ENCODE peak calls at places on chromosomes 1 and 21, in seven cellular contexts. E, S, U, D, V, B and A are unnamed samples.

GRCh38 chr1:58570817-58571216 is 6.2 kb downstream of the TACSTD2 start:
- DNase-seq in E (no peak), S (no peak), U (no peak), D (no peak), V (no peak), B (no peak), A (no peak)

GRCh38 chr21:45529785-45530422 is 12.3 kb downstream of the SLC19A1 start:
- DNase-seq in E (no peak), S (no peak), U (peak; percentile 21), D (no peak), V (no peak), B (no peak), A (no peak)

GRCh38 chr21:14474995-14475394 is 71.1 kb downstream of the SAMSN1 start:
- DNase-seq in E (no peak), S (no peak), U (no peak), D (no peak), V (no peak), B (no peak), A (no peak)

GRCh38 chr1:222889445-222889844 is 74.6 kb downstream of the DISP1 start:
- DNase-seq in E (no peak), S (no peak), U (no peak), D (no peak), V (no peak), B (no peak), A (no peak)

GRCh38 chr1:53638641-53639035 is 100.3 kb downstream of the GLIS1 start:
- DNase-seq in E (no peak), S (no peak), U (peak; percentile 55), D (no peak), V (no peak), B (peak; percentile 19), A (no peak)

GRCh38 chr1:64343105-64343960 is 126.6 kb upstream of the CACHD1 start:
- DNase-seq in E (no peak), S (no peak), U (peak; percentile 78), D (peak; percentile 36), V (no peak), B (no peak), A (no peak)

GRCh38 chr1:87973901-87974300 is 645.2 kb downstream of the LMO4 start:
- DNase-seq in E (no peak), S (no peak), U (no peak), D (no peak), V (no peak), B (no peak), A (no peak)

GRCh38 chr1:52680353-52680752 is 17.8 kb downstream of the COA7 start:
- DNase-seq in E (no peak), S (no peak), U (no peak), D (no peak), V (no peak), B (no peak), A (no peak)

GRCh38 chr1:204178487-204179281 is 12.5 kb upstream of the REN start:
- DNase-seq in E (no peak), S (no peak), U (no peak), D (no peak), V (no peak), B (no peak), A (no peak)

GRCh38 chr1:196355206-196355786 is 252.9 kb downstream of the KCNT2 start:
- DNase-seq in E (no peak), S (no peak), U (no peak), D (peak; percentile 25), V (no peak), B (no peak), A (no peak)

GRCh38 chr1:226223786-226224244 is 351 bp downstream of the MIXL1 start:
- DNase-seq in E (no peak), S (no peak), U (no peak), D (no peak), V (no peak), B (peak; percentile 64), A (no peak)

GRCh38 chr1:19387045-19387467 is 74.9 kb downstream of the SLC66A1 start:
- DNase-seq in E (no peak), S (no peak), U (no peak), D (no peak), V (no peak), B (no peak), A (no peak)

GRCh38 chr1:12601690-12602632 is 16.0 kb downstream of the DHRS3 start:
- DNase-seq in E (no peak), S (no peak), U (no peak), D (peak; percentile 97), V (no peak), B (peak; percentile 46), A (no peak)

GRCh38 chr21:23949493-23949892 is 1657.8 kb downstream of the MRPL39 start:
- DNase-seq in E (no peak), S (no peak), U (no peak), D (no peak), V (no peak), B (no peak), A (no peak)

GRCh38 chr1:44786138-44786840 is 1.7 kb downstream of the BEST4 start:
- DNase-seq in E (peak; percentile 82), S (no peak), U (peak; percentile 83), D (peak; percentile 59), V (peak; percentile 81), B (peak; percentile 88), A (peak; percentile 74)

GRCh38 chr1:115337633-115338456 is at the start of gene NGF:
- DNase-seq in E (no peak), S (no peak), U (peak; percentile 65), D (peak; percentile 78), V (no peak), B (peak; percentile 80), A (no peak)

GRCh38 chr1:66576645-66577044 is 42.7 kb downstream of the SGIP1 start:
- DNase-seq in E (no peak), S (no peak), U (no peak), D (peak; percentile 71), V (no peak), B (no peak), A (no peak)

GRCh38 chr1:245997471-245998258 is 509.4 kb downstream of the SMYD3 start:
- DNase-seq in E (peak; percentile 41), S (no peak), U (no peak), D (peak; percentile 61), V (no peak), B (no peak), A (no peak)

GRCh38 chr1:78420688-78421087 is 70.1 kb upstream of the PTGFR start:
- DNase-seq in E (no peak), S (no peak), U (no peak), D (no peak), V (no peak), B (no peak), A (no peak)

GRCh38 chr1:108200627-108201106 is 524 bp upstream of the SLC25A24 start:
- DNase-seq in E (peak; percentile 37), S (no peak), U (peak; percentile 65), D (peak; percentile 79), V (peak; percentile 72), B (no peak), A (peak; percentile 60)

DNA sequence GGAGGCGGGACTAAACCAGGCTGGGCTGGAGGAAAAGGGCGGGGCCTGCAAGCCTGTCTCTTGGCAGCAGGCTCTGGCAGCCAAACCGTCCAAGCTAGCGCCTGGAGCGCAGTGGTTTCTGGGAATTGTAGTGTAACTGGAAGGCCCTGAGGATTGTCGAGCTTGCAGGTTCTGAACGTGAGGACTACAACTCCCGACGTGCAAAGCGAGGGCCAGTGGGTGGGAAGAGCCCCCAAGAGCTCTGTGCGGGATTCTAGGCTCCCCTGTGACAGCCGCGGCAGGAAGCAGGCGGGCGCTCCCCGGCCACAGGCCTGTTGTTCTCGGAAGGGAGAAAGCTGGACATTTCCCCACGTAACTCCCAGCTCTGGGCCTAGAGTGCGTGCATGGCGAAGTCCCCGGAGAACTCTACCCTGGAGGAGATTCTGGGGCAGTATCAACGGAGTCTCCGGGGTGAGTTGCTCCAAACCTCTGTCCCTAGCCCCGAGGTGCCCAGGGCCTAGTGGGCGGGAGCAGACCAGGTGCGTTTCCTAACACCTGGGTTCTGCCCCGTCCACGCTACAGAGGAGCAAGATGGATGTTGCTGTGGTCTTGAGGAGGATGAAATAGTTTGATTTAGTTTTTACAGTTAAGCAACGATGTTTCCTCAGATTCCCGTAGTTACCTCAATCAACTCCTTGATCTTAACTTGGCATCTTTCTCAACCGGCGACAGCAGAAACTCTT is at the start of gene SDCCAG8:
- DNase-seq in E (peak; percentile 97), S (peak; percentile 98), U (peak; percentile 99), D (peak; percentile 100), V (peak; percentile 100), B (peak; percentile 100), A (peak; percentile 98)
- H3K4me1 ChIP-seq in E (peaks cover 29% of the 10 kb centered on the region), S (peaks cover 36% of the 10 kb centered on the region), U (peaks cover 43% of the 10 kb centered on the region), D (no peaks in the 10 kb centered on the region), V (peaks cover 52% of the 10 kb centered on the region), B (peaks cover 2% of the 10 kb centered on the region), A (peaks cover 6% of the 10 kb centered on the region)

DNA sequence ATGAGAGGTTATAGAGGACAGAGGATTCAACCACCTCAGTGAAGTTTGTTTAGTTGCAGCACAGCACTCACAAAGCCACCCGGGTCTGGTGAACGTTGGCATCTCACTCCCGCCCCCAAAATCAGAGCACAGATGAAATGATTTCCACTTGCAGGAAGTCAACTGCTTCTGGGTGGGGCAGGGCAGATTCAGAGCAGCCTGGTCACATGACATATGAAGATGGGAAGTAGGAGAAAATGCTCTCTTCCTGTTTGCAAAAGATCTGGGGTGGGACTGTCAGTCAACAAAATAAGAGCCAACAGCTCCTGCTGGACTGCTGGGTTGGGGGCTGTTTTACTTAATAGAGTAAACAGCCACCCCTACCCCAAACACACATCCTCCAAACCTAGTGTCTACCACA is 43.2 kb downstream of the LRRC71 start:
- DNase-seq in E (no peak), S (no peak), U (no peak), D (no peak), V (no peak), B (no peak), A (peak; percentile 45)
- H3K27ac ChIP-seq in E (no peak overlapping the region), S (no peak overlapping the region), U (no peak overlapping the region), D (no peak overlapping the region), V (peak overlapping the region; percentile 38), B (no peak overlapping the region), A (peak overlapping the region; percentile 13)

DNA sequence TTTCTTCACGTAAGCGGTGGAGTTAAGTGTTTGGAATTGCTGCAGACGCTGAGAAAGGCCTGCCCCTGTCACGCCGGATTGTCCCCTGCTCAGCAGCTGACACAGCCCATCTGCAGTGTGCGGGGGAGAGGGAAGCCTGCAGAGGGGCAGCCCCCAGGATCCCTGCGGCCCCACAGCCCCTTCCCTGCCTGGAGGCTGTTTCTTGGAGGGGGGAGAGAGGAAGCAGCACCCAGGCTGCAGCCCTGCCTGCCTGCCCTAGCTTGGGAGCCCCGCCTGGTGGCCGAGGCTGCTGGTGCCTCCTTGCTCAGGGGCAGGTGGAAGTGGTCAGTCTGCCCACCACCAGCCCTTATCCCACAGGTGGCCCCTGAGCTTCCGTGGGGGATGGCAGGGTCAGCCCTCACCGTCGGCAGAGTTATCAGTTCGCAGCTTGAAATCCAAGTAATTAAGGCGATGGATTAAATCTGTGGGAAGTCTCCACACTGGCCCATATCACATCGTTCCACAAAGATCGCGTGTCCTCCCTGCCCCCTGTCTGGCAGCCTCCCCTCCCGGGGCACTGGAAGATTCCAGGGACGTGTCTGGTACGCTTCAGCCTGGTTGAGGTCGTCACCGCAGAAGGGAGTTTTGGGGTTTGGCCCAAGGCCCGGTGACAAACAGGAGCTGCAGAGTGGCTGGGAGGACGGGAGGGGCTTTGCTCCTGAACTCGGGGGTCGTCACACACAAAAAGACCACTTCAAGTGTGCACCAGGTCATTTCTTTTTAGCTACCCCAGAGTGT is 50.9 kb downstream of the PRDM16 start:
- DNase-seq in E (no peak), S (no peak), U (no peak), D (no peak), V (no peak), B (no peak), A (no peak)
- TF ChIP-seq CTCF in E (no peak), S (no peak), U (no peak), D (no peak), V (no peak), B (peak; percentile 35), A (no peak)

GRCh38 chr1:161177936-161178244 is 583 bp upstream of the B4GALT3 start:
- DNase-seq in E (no peak), S (no peak), U (no peak), D (no peak), V (no peak), B (no peak), A (no peak)
- H3K4me1 ChIP-seq in E (peaks cover 33% of the 10 kb centered on the region), S (peaks cover 34% of the 10 kb centered on the region), U (peaks cover 52% of the 10 kb centered on the region), D (peaks cover 13% of the 10 kb centered on the region), V (peaks cover 26% of the 10 kb centered on the region), B (no peaks in the 10 kb centered on the region), A (peaks cover 7% of the 10 kb centered on the region)